ENCODE peak calls at places on chromosomes 12 and 14, in seven cellular contexts. One of them, this sample, is unnamed.

GRCh38 chr12:124428136-124428791 is 133.4 kb downstream of the RFLNA start:
- DNase-seq in endothelial cell: no peak
- DNase-seq in sigmoid colon: peak
- DNase-seq in pancreas: no peak
- DNase-seq in CD8-positive, alpha-beta T cell: no peak
- DNase-seq in OCI-LY7: no peak
- DNase-seq in prostate gland: no peak
- DNase-seq in this sample: no peak

GRCh38 chr12:5204271-5204670 is 160.6 kb downstream of the KCNA5 start:
- DNase-seq in CD8-positive, alpha-beta T cell: no peak
- DNase-seq in sigmoid colon: no peak
- DNase-seq in pancreas: no peak
- DNase-seq in OCI-LY7: no peak
- DNase-seq in prostate gland: no peak
- DNase-seq in endothelial cell: no peak
- DNase-seq in this sample: no peak

GRCh38 chr12:89060133-89060532 is 292.2 kb downstream of the DUSP6 start:
- DNase-seq in prostate gland: no peak
- DNase-seq in sigmoid colon: no peak
- DNase-seq in endothelial cell: no peak
- DNase-seq in CD8-positive, alpha-beta T cell: no peak
- DNase-seq in pancreas: no peak
- DNase-seq in OCI-LY7: no peak
- DNase-seq in this sample: no peak

GRCh38 chr14:101997429-101998336 is 33.3 kb downstream of the DYNC1H1 start:
- DNase-seq in sigmoid colon: no peak
- DNase-seq in prostate gland: no peak
- DNase-seq in CD8-positive, alpha-beta T cell: no peak
- DNase-seq in OCI-LY7: no peak
- DNase-seq in endothelial cell: no peak
- DNase-seq in pancreas: no peak
- DNase-seq in this sample: no peak

GRCh38 chr14:102616318-102616717 is 23.9 kb downstream of the RCOR1 start:
- DNase-seq in CD8-positive, alpha-beta T cell: no peak
- DNase-seq in pancreas: no peak
- DNase-seq in OCI-LY7: no peak
- DNase-seq in prostate gland: no peak
- DNase-seq in endothelial cell: no peak
- DNase-seq in sigmoid colon: no peak
- DNase-seq in this sample: no peak

GRCh38 chr14:29240046-29240445 is 473.5 kb downstream of the FOXG1 start:
- DNase-seq in pancreas: no peak
- DNase-seq in CD8-positive, alpha-beta T cell: no peak
- DNase-seq in OCI-LY7: no peak
- DNase-seq in sigmoid colon: no peak
- DNase-seq in prostate gland: no peak
- DNase-seq in endothelial cell: no peak
- DNase-seq in this sample: no peak

GRCh38 chr12:68092976-68093375 is 66.6 kb downstream of the IFNG start:
- DNase-seq in pancreas: no peak
- DNase-seq in prostate gland: no peak
- DNase-seq in CD8-positive, alpha-beta T cell: no peak
- DNase-seq in OCI-LY7: no peak
- DNase-seq in endothelial cell: no peak
- DNase-seq in sigmoid colon: no peak
- DNase-seq in this sample: no peak

GRCh38 chr12:130104596-130105253 is 57.5 kb upstream of the FZD10 start:
- DNase-seq in CD8-positive, alpha-beta T cell: no peak
- DNase-seq in pancreas: no peak
- DNase-seq in prostate gland: no peak
- DNase-seq in sigmoid colon: no peak
- DNase-seq in endothelial cell: no peak
- DNase-seq in OCI-LY7: no peak
- DNase-seq in this sample: no peak

GRCh38 chr14:45044638-45045037 is 39.3 kb upstream of the PRPF39 start:
- DNase-seq in endothelial cell: no peak
- DNase-seq in CD8-positive, alpha-beta T cell: no peak
- DNase-seq in prostate gland: no peak
- DNase-seq in OCI-LY7: no peak
- DNase-seq in pancreas: no peak
- DNase-seq in sigmoid colon: no peak
- DNase-seq in this sample: no peak

GRCh38 chr12:120562906-120563305 is 18.3 kb downstream of the POP5 start:
- DNase-seq in sigmoid colon: peak
- DNase-seq in pancreas: no peak
- DNase-seq in endothelial cell: no peak
- DNase-seq in prostate gland: no peak
- DNase-seq in CD8-positive, alpha-beta T cell: no peak
- DNase-seq in OCI-LY7: no peak
- DNase-seq in this sample: no peak

GRCh38 chr14:24367506-24368214 is at the start of gene NFATC4:
- DNase-seq in endothelial cell: peak
- DNase-seq in CD8-positive, alpha-beta T cell: no peak
- DNase-seq in OCI-LY7: peak
- DNase-seq in pancreas: no peak
- DNase-seq in sigmoid colon: peak
- DNase-seq in prostate gland: peak
- DNase-seq in this sample: peak

GRCh38 chr12:116592116-116592637 is 33.0 kb downstream of the MAP1LC3B2 start:
- DNase-seq in endothelial cell: no peak
- DNase-seq in OCI-LY7: no peak
- DNase-seq in pancreas: peak
- DNase-seq in CD8-positive, alpha-beta T cell: no peak
- DNase-seq in sigmoid colon: no peak
- DNase-seq in prostate gland: peak
- DNase-seq in this sample: no peak

GRCh38 chr12:104490221-104490620 is 33.5 kb downstream of the CHST11 start:
- DNase-seq in pancreas: no peak
- DNase-seq in CD8-positive, alpha-beta T cell: no peak
- DNase-seq in sigmoid colon: no peak
- DNase-seq in OCI-LY7: no peak
- DNase-seq in prostate gland: no peak
- DNase-seq in endothelial cell: no peak
- DNase-seq in this sample: no peak

GRCh38 chr14:70641548-70642312 is at the start of gene TTC9:
- DNase-seq in prostate gland: no peak
- DNase-seq in CD8-positive, alpha-beta T cell: peak
- DNase-seq in pancreas: peak
- DNase-seq in sigmoid colon: no peak
- DNase-seq in endothelial cell: peak
- DNase-seq in OCI-LY7: peak
- DNase-seq in this sample: peak

GRCh38 chr12:27462151-27462694 is 15.7 kb downstream of the SMCO2 start:
- DNase-seq in pancreas: no peak
- DNase-seq in endothelial cell: no peak
- DNase-seq in sigmoid colon: no peak
- DNase-seq in CD8-positive, alpha-beta T cell: no peak
- DNase-seq in OCI-LY7: no peak
- DNase-seq in prostate gland: no peak
- DNase-seq in this sample: no peak

GRCh38 chr14:24481622-24482324 is 26.3 kb downstream of the CMA1 start:
- DNase-seq in pancreas: peak
- DNase-seq in endothelial cell: peak
- DNase-seq in CD8-positive, alpha-beta T cell: peak
- DNase-seq in sigmoid colon: no peak
- DNase-seq in prostate gland: no peak
- DNase-seq in OCI-LY7: peak
- DNase-seq in this sample: peak

GRCh38 chr14:105328070-105328677 is 13.6 kb downstream of the PACS2 start:
- DNase-seq in prostate gland: no peak
- DNase-seq in OCI-LY7: no peak
- DNase-seq in endothelial cell: no peak
- DNase-seq in CD8-positive, alpha-beta T cell: no peak
- DNase-seq in pancreas: no peak
- DNase-seq in sigmoid colon: no peak
- DNase-seq in this sample: no peak

GRCh38 chr12:52020539-52021336 is 14.0 kb downstream of the TAMALIN start:
- DNase-seq in endothelial cell: peak
- DNase-seq in CD8-positive, alpha-beta T cell: peak
- DNase-seq in OCI-LY7: peak
- DNase-seq in prostate gland: no peak
- DNase-seq in pancreas: peak
- DNase-seq in sigmoid colon: peak
- DNase-seq in this sample: peak
- TF ChIP-seq CTCF in endothelial cell: peak
- TF ChIP-seq CTCF in CD8-positive, alpha-beta T cell: peak
- TF ChIP-seq CTCF in OCI-LY7: peak
- TF ChIP-seq CTCF in prostate gland: peak
- TF ChIP-seq CTCF in pancreas: peak
- TF ChIP-seq CTCF in sigmoid colon: peak
- TF ChIP-seq CTCF in this sample: peak

GRCh38 chr12:109997393-109997792 is 1.2 kb upstream of the GIT2 start:
- DNase-seq in sigmoid colon: no peak
- DNase-seq in endothelial cell: no peak
- DNase-seq in CD8-positive, alpha-beta T cell: no peak
- DNase-seq in prostate gland: no peak
- DNase-seq in OCI-LY7: no peak
- DNase-seq in pancreas: no peak
- DNase-seq in this sample: no peak

GRCh38 chr12:109999649-109999971 is 380 bp downstream of the ANKRD13A start:
- DNase-seq in prostate gland: no peak
- DNase-seq in pancreas: peak
- DNase-seq in sigmoid colon: no peak
- DNase-seq in CD8-positive, alpha-beta T cell: no peak
- DNase-seq in OCI-LY7: no peak
- DNase-seq in endothelial cell: no peak
- DNase-seq in this sample: no peak

GRCh38 chr12:109999983-110000505 is 814 bp downstream of the ANKRD13A start:
- DNase-seq in OCI-LY7: peak
- DNase-seq in prostate gland: peak
- DNase-seq in pancreas: no peak
- DNase-seq in CD8-positive, alpha-beta T cell: peak
- DNase-seq in sigmoid colon: no peak
- DNase-seq in endothelial cell: no peak
- DNase-seq in this sample: no peak

GRCh38 chr12:109998241-109998903 is 858 bp upstream of the ANKRD13A start:
- DNase-seq in pancreas: no peak
- DNase-seq in sigmoid colon: no peak
- DNase-seq in prostate gland: no peak
- DNase-seq in CD8-positive, alpha-beta T cell: no peak
- DNase-seq in endothelial cell: no peak
- DNase-seq in OCI-LY7: peak
- DNase-seq in this sample: no peak

DNA sequence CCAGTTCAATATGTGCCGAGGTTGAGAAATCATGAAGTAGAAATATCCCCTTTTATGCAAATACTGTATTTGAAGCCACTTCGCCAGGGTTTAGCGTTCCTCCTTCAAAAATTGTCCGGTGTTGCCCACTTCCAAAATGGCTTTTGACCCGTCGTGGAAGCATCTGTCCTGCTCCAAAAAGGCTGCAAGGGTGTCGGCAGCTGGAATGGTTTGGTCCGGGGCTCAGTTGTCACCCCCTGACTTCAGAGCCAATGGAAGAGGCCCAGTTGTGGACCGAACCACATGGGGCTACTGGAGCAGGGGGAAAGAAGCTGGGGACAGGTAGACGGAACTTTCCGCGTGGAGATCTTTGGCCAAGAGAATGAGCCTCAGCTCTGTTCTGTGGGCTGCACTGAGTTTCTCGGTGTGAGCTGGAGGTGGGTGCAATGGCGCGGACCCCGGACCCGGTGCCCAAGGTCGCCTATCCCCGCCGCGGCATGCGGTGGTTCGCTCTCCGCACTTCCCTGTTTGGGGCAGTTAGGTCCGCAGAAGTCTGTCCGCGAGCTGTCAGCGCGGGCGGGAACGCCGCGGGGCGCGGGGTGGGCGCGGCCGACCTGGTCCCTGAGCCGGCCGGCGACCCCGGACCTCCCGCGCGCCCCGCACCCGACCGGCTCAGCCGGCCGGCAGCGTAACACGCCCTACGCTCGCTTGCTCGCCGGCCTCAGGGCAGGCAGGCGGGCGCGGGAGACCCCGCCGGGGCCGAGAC is at the start of gene ANKRD13A:
- DNase-seq in OCI-LY7: peak
- DNase-seq in CD8-positive, alpha-beta T cell: peak
- DNase-seq in prostate gland: peak
- DNase-seq in pancreas: peak
- DNase-seq in sigmoid colon: peak
- DNase-seq in endothelial cell: peak
- DNase-seq in this sample: peak
- TF ChIP-seq CTCF in OCI-LY7: no peak
- TF ChIP-seq CTCF in CD8-positive, alpha-beta T cell: no peak
- TF ChIP-seq CTCF in prostate gland: no peak
- TF ChIP-seq CTCF in pancreas: no peak
- TF ChIP-seq CTCF in sigmoid colon: no peak
- TF ChIP-seq CTCF in endothelial cell: no peak
- TF ChIP-seq CTCF in this sample: no peak

DNA sequence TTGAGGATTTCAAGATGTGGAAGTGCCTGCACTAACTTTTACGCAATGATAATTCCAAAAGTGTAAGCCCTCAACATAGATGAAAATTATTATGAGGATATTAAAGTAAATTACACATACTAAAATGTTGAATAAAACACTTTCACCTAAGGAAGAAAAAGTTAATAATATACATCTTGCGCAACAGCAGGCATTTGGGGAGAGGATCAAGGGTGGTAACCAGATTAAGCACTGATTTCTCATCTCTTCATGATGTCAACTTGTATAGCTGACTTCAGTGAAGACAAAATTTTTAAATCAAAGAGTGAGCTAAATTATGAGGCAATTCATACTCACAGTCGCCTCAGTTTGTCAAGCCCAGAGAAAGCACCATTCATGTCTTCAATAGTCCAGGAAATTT is 33.8 kb downstream of the LRIG3 start:
- DNase-seq in sigmoid colon: no peak
- DNase-seq in CD8-positive, alpha-beta T cell: no peak
- DNase-seq in OCI-LY7: no peak
- DNase-seq in prostate gland: no peak
- DNase-seq in endothelial cell: no peak
- DNase-seq in pancreas: no peak
- DNase-seq in this sample: no peak
- TF ChIP-seq CTCF in sigmoid colon: no peak
- TF ChIP-seq CTCF in CD8-positive, alpha-beta T cell: no peak
- TF ChIP-seq CTCF in OCI-LY7: no peak
- TF ChIP-seq CTCF in prostate gland: no peak
- TF ChIP-seq CTCF in endothelial cell: no peak
- TF ChIP-seq CTCF in pancreas: no peak
- TF ChIP-seq CTCF in this sample: no peak

GRCh38 chr12:106224392-106224706 is 23.5 kb downstream of the CKAP4 start:
- DNase-seq in OCI-LY7: no peak
- DNase-seq in endothelial cell: no peak
- DNase-seq in pancreas: no peak
- DNase-seq in prostate gland: no peak
- DNase-seq in CD8-positive, alpha-beta T cell: no peak
- DNase-seq in sigmoid colon: no peak
- DNase-seq in this sample: no peak
- TF ChIP-seq CTCF in OCI-LY7: peak
- TF ChIP-seq CTCF in endothelial cell: no peak
- TF ChIP-seq CTCF in pancreas: no peak
- TF ChIP-seq CTCF in prostate gland: no peak
- TF ChIP-seq CTCF in CD8-positive, alpha-beta T cell: peak
- TF ChIP-seq CTCF in sigmoid colon: no peak
- TF ChIP-seq CTCF in this sample: no peak

DNA sequence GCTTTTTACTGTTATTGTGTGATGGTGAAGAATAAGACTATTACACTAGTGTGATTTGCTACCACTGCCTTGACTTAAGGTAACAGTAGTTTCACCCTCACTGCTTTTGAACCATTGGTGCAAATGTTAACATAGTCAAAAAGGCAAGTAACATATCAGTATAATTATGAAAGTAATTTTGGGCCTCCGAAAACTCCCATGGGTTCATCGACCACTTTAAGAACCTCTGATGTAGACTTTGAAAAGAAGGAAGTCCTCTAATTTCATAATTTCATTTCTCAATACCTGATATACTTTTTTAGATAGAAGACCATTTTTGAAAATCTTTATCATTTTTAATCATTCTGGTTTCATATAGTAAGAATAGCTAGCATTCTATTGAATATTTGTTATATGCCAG is 57.7 kb downstream of the ETNK1 start:
- DNase-seq in endothelial cell: no peak
- DNase-seq in OCI-LY7: no peak
- DNase-seq in sigmoid colon: no peak
- DNase-seq in CD8-positive, alpha-beta T cell: no peak
- DNase-seq in pancreas: no peak
- DNase-seq in prostate gland: no peak
- DNase-seq in this sample: no peak
- TF ChIP-seq CTCF in endothelial cell: no peak
- TF ChIP-seq CTCF in OCI-LY7: no peak
- TF ChIP-seq CTCF in sigmoid colon: no peak
- TF ChIP-seq CTCF in CD8-positive, alpha-beta T cell: no peak
- TF ChIP-seq CTCF in pancreas: no peak
- TF ChIP-seq CTCF in prostate gland: no peak
- TF ChIP-seq CTCF in this sample: no peak